ENCODE peak calls at places on chromosomes 16 and 17, in ten cellular contexts. V is HL-60, P is stomach, Q is spleen, B is sigmoid colon, F is Panc1, H is esophagus muscularis mucosa, A is HCT116, Y is breast epithelium, D is GM23338. U is an unnamed sample.

GRCh38 chr17:17305282-17305801 is 2.2 kb downstream of the NT5M start:
- DNase-seq in B (no peak), A (no peak), H (no peak), Q (peak), F (no peak), P (no peak), V (peak), Y (no peak), D (no peak), U (no peak)

GRCh38 chr17:34781571-34782108 is 179.6 kb downstream of the CCT6B start:
- DNase-seq in D (no peak), B (no peak), V (no peak), F (no peak), H (no peak), P (no peak), A (no peak), Q (no peak), Y (no peak), U (no peak)

GRCh38 chr17:47652570-47652969 is 2.9 kb downstream of the KPNB1 start:
- DNase-seq in H (no peak), A (no peak), Q (no peak), D (no peak), B (no peak), F (no peak), V (no peak), P (no peak), Y (no peak), U (peak)

GRCh38 chr17:43515641-43516040 is 30.5 kb downstream of the ETV4 start:
- DNase-seq in P (no peak), Y (no peak), D (no peak), Q (no peak), F (no peak), H (no peak), A (no peak), B (no peak), V (no peak), U (no peak)

GRCh38 chr17:7218774-7219173 is 862 bp downstream of the DLG4 start:
- DNase-seq in V (no peak), D (no peak), A (no peak), Y (no peak), H (no peak), P (no peak), Q (no peak), F (no peak), B (no peak), U (no peak)

GRCh38 chr17:33334703-33335102 is 41.6 kb upstream of the ASIC2 start:
- DNase-seq in Y (no peak), H (no peak), B (no peak), Q (no peak), A (no peak), P (no peak), V (no peak), F (no peak), D (no peak), U (no peak)

GRCh38 chr16:598823-599739 is 9.2 kb downstream of the RAB40C start:
- DNase-seq in P (peak), F (no peak), Y (no peak), B (no peak), V (no peak), H (no peak), A (no peak), D (no peak), Q (no peak), U (no peak)

GRCh38 chr17:34556384-34556783 is 23.0 kb upstream of the TMEM132E start:
- DNase-seq in Q (no peak), P (no peak), H (no peak), F (no peak), V (no peak), A (no peak), Y (no peak), D (peak), B (no peak), U (no peak)

GRCh38 chr17:68061512-68062313 is 26.2 kb downstream of the KPNA2 start:
- DNase-seq in P (no peak), A (no peak), D (no peak), H (no peak), F (no peak), V (no peak), Y (no peak), Q (no peak), B (no peak), U (peak)

GRCh38 chr16:86836503-86837125 is 258.3 kb downstream of the FOXL1 start:
- DNase-seq in P (no peak), B (no peak), A (no peak), Q (no peak), F (no peak), H (no peak), D (no peak), V (no peak), Y (no peak), U (peak)

GRCh38 chr16:58110590-58111330 is 18.4 kb downstream of the CFAP20 start:
- DNase-seq in Q (no peak), P (peak), B (no peak), H (no peak), V (no peak), A (no peak), D (peak), Y (no peak), F (no peak), U (no peak)

GRCh38 chr17:77317091-77317519 is 176.3 kb downstream of the SEC14L1 start:
- DNase-seq in V (no peak), Q (peak), A (no peak), F (no peak), P (no peak), H (no peak), D (no peak), Y (no peak), B (peak), U (peak)

GRCh38 chr17:47621293-47622178 is 28.2 kb upstream of the KPNB1 start:
- DNase-seq in P (no peak), A (peak), Q (no peak), V (no peak), D (peak), Y (no peak), H (no peak), F (peak), B (peak), U (peak)

GRCh38 chr16:8694795-8695194 is 20.4 kb downstream of the ABAT start:
- DNase-seq in F (no peak), Y (no peak), Q (peak), V (no peak), D (no peak), B (no peak), P (no peak), A (no peak), H (no peak), U (no peak)

GRCh38 chr16:62664566-62664965 is 628.3 kb upstream of the CDH8 start:
- DNase-seq in H (no peak), A (no peak), P (no peak), D (peak), Y (no peak), F (no peak), V (no peak), Q (no peak), B (no peak), U (no peak)

GRCh38 chr17:76382305-76382802 is 2.1 kb upstream of the SPHK1 start:
- DNase-seq in Y (no peak), P (no peak), A (no peak), B (no peak), H (no peak), Q (peak), F (no peak), D (peak), V (no peak), U (peak)

GRCh38 chr16:3592559-3592958 is 15.4 kb upstream of the NLRC3 start:
- DNase-seq in B (no peak), F (no peak), A (no peak), H (no peak), P (no peak), Q (no peak), D (no peak), Y (no peak), V (no peak), U (no peak)

GRCh38 chr16:83305092-83305491 is 502.7 kb upstream of the HSBP1 start:
- DNase-seq in P (no peak), Q (no peak), V (no peak), H (no peak), B (no peak), D (no peak), A (no peak), Y (no peak), F (no peak), U (peak)

GRCh38 chr17:68580236-68580903 is 20.8 kb downstream of the FAM20A start:
- DNase-seq in B (no peak), V (peak), A (no peak), Y (no peak), Q (no peak), D (no peak), P (no peak), H (no peak), F (no peak), U (no peak)

GRCh38 chr17:2194778-2195417 is 108.7 kb downstream of the SMG6 start:
- DNase-seq in Y (no peak), H (no peak), V (no peak), A (no peak), D (peak), P (no peak), Q (no peak), B (no peak), F (no peak), U (no peak)

GRCh38 chr17:10729334-10730193 is at the start of gene TMEM220:
- DNase-seq in P (peak), D (peak), H (peak), V (no peak), F (no peak), Q (peak), B (peak), A (no peak), Y (peak), U (peak)
- TF ChIP-seq POLR2AphosphoS5 in P (peak), D (peak), H (peak), V (no peak), F (no peak), Q (peak), B (peak), A (no peak), Y (peak), U (peak)

DNA sequence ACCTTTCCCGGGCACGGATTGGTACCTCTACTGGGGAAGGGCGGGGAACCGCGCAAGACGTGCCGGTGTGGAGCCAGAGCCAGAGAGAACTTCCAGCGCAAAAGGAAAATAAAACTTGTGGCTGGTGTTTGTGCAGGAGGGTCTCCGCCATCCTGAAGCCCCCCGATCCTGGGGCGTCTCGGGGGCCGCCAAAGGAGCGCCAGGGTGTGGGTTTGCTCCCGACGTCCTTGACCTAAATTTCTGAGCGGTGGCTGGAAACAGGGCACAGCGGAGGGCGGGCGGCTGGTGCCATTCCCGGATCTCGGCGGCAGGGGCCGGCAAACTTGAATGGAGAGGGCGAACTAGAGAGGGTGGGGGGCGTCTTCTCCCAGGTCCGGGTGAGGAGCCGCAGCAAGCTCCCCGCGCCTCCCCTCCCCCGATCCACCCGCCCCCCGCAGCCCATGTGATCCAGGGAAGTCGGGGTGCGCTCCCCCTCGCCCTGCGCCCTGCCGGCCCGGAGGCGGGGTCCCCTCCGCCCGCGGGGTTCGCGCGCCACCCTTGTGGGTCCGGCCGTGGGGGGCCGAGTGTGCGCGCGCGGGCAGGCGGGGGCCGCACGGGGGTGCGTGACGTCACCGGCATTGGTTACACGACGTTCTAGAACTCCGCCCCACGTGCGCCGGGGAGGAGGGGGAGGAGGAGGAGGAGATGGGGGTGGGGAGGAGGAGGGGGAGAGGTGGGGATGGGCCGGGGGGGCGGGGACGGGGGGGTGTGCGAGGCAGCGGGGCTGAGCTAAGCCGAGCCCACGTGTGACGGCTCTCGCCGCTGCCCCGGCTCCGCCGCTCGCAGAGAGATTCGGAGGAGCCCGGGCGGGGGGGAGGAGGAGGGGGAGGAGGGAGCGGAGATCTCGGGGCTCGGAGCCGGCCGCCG is at the start of gene MSI2:
- DNase-seq in Q (peak), P (peak), H (peak), F (no peak), Y (peak), V (peak), A (peak), B (peak), D (peak), U (peak)
- TF ChIP-seq POLR2AphosphoS5 in Q (peak), P (peak), H (peak), F (no peak), Y (peak), V (no peak), A (peak), B (peak), D (peak), U (no peak)

GRCh38 chr16:68764866-68765265 is 27.8 kb downstream of the CDH1 start:
- DNase-seq in D (no peak), Q (no peak), V (no peak), B (no peak), F (no peak), H (no peak), Y (no peak), A (no peak), P (no peak), U (no peak)
- TF ChIP-seq POLR2AphosphoS5 in D (no peak), Q (no peak), V (no peak), B (no peak), F (no peak), H (no peak), Y (no peak), A (no peak), P (no peak), U (no peak)

DNA sequence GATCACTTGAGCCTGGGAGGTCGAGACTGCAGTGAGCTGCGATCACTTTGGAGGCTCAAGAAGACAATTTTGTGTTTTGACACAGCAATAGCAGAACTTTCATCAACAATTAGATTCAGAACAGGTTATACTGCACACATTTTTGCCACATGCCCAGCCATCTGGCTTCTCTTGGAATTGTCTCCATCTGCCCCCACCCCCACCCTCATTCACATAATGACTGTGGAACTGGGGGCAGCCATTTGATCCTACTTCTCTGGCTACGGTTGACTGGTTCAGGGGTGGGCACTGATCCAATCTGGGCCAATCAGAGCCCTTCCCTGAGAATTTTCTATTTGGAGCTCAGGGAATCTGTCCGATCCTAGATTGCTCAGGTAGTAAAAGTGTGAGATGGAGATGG is 14.0 kb downstream of the TMEM92 start:
- DNase-seq in B (no peak), Q (no peak), A (no peak), D (no peak), V (no peak), F (no peak), H (no peak), Y (no peak), P (no peak), U (no peak)
- TF ChIP-seq POLR2AphosphoS5 in B (no peak), Q (no peak), A (no peak), D (no peak), V (no peak), F (no peak), H (no peak), Y (no peak), P (no peak), U (no peak)

GRCh38 chr16:50600582-50601283 is 52.5 kb downstream of the NKD1 start:
- DNase-seq in H (no peak), A (no peak), Q (no peak), P (no peak), D (no peak), F (no peak), B (no peak), V (no peak), Y (no peak), U (no peak)

GRCh38 chr16:50598256-50598894 is 50.2 kb downstream of the NKD1 start:
- DNase-seq in H (no peak), P (peak), Q (no peak), B (no peak), Y (no peak), A (no peak), D (no peak), V (no peak), F (no peak), U (no peak)

GRCh38 chr16:50599494-50599893 is 51.3 kb downstream of the NKD1 start:
- DNase-seq in V (no peak), Q (no peak), B (no peak), D (no peak), H (no peak), Y (no peak), A (no peak), F (no peak), P (no peak), U (no peak)

GRCh38 chr16:50597563-50598255 is 49.5 kb downstream of the NKD1 start:
- DNase-seq in D (no peak), Y (no peak), V (no peak), H (no peak), A (no peak), Q (peak), F (no peak), P (no peak), B (no peak), U (no peak)

DNA sequence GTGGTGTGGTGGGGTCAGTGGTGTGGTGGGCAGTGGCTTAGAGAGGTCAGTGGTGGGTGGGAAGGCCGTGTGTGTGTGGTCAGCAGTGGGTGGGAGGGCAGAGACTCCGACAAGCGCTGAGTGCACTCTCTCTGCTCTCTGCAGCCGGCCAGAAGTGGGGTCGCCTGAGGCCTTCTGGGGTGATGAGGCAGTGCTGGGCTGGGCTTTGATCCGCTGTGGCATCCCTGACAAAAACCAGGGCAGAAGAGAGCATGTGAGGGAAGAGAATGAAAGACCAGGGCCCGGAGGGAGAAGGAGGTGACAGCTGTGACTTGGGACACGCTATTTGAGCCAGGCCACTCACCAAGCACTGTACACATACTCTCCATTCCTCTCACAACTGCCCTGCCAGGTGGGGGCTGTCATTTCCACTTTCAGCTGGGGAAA is 50.8 kb downstream of the NKD1 start:
- DNase-seq in B (no peak), Q (peak), D (no peak), P (no peak), H (no peak), Y (no peak), F (no peak), A (no peak), V (no peak), U (no peak)
- TF ChIP-seq POLR2AphosphoS5 in B (no peak), Q (no peak), D (no peak), P (no peak), H (no peak), Y (no peak), F (no peak), A (no peak), V (no peak), U (no peak)

GRCh38 chr17:64975318-64976087 is 56.2 kb upstream of the LRRC37A3 start:
- DNase-seq in Y (peak), A (peak), V (peak), B (peak), P (peak), F (peak), H (peak), D (peak), Q (peak), U (peak)

GRCh38 chr17:64969046-64969501 is 49.8 kb upstream of the LRRC37A3 start:
- DNase-seq in Y (no peak), V (no peak), P (no peak), Q (no peak), A (no peak), H (no peak), B (no peak), F (no peak), D (no peak), U (no peak)

GRCh38 chr17:64978138-64978537 is 58.9 kb upstream of the LRRC37A3 start:
- DNase-seq in H (no peak), V (no peak), P (no peak), D (no peak), B (no peak), A (no peak), Y (no peak), Q (no peak), F (no peak), U (no peak)

GRCh38 chr17:64972611-64973010 is 53.3 kb upstream of the LRRC37A3 start:
- DNase-seq in F (no peak), Q (no peak), H (no peak), A (no peak), V (no peak), D (no peak), B (no peak), P (no peak), Y (no peak), U (no peak)

DNA sequence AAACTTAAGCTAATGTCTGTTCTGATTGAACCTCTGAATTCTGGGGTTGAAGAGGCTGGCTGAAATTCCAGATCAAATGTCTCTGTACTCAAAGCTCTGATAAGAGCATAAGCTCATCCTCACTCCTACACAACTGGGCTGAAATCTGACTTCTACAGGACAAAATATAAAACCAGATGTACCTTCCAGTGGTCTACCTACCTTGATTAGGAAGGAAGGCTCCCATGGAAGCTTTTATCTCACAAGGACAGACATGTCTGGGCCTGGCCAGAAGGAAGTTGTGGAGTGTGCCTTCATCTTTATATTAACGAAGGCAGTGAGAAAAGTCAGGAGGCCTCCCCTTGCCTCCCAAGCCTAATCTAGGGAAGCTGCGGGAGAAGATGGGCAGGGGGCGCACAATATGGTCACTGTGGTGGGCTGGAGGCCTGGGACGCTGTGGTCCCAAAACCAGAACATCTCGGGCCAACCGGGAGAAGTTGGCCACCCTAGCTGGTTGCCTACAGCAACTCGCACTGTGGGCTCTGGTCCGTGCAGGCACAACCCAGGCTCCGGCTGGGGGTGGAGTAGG is 55.6 kb upstream of the LRRC37A3 start:
- DNase-seq in P (no peak), A (no peak), Y (no peak), H (no peak), V (no peak), Q (no peak), B (no peak), F (no peak), D (no peak), U (peak)
- TF ChIP-seq POLR2AphosphoS5 in P (no peak), A (no peak), Y (no peak), H (no peak), V (no peak), Q (no peak), B (no peak), F (no peak), D (no peak), U (no peak)

DNA sequence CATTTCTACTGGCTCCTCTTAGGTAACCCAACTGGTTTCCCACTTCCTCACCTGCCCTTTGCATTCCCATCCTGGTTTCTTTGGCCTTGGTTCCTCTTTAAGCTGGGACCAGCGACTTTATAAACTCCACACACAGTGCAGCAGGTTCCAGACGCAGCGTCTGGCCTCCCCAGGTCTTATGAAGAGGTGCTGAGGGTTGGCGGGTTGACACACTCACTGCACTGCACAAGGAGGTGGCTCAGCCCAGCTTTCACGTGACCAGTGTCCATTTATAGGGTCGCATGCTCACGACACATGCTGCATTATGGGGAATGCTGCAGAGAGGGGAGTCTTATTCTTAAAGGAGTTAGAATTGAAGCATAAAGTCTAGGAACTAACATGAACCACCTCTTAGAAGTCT is 70.8 kb downstream of the ZFHX3 start:
- DNase-seq in Y (no peak), A (no peak), Q (no peak), P (no peak), V (no peak), B (no peak), H (no peak), F (no peak), D (no peak), U (no peak)
- TF ChIP-seq POLR2AphosphoS5 in Y (no peak), A (no peak), Q (no peak), P (no peak), V (no peak), B (no peak), H (no peak), F (no peak), D (no peak), U (no peak)

GRCh38 chr16:87854053-87854906 is 15.0 kb downstream of the SLC7A5 start:
- DNase-seq in Q (peak), D (no peak), Y (no peak), A (no peak), V (no peak), F (no peak), P (no peak), H (no peak), B (no peak), U (no peak)
- TF ChIP-seq POLR2AphosphoS5 in Q (peak), D (peak), Y (no peak), A (peak), V (no peak), F (no peak), P (no peak), H (no peak), B (no peak), U (no peak)